ENCODE peak calls at places on chromosome 12, in seven cellular contexts. L, Y, G, E, S, U and F are unnamed samples.

GRCh38 chr12:123519151-123520001 is 14.1 kb downstream of the RILPL1 start:
- DNase-seq in U (no peak), Y (no peak), E (no peak), S (no peak), G (no peak), L (peak; percentile 89), F (no peak)

GRCh38 chr12:76946451-76946850 is 67.6 kb upstream of the CSRP2 start:
- DNase-seq in U (no peak), E (no peak), S (no peak), Y (no peak), L (no peak), G (no peak), F (no peak)

GRCh38 chr12:5921027-5921909 is 23.8 kb downstream of the ANO2 start:
- DNase-seq in E (no peak), Y (no peak), L (no peak), U (no peak), G (no peak), S (no peak), F (no peak)

GRCh38 chr12:117134059-117134458 is 34.8 kb upstream of the TESC start:
- DNase-seq in E (no peak), U (peak; percentile 26), L (no peak), Y (no peak), G (peak; percentile 15), S (no peak), F (peak; percentile 66)

GRCh38 chr12:119202121-119202527 is 23.4 kb downstream of the HSPB8 start:
- DNase-seq in S (no peak), U (no peak), L (no peak), G (no peak), Y (no peak), E (no peak), F (no peak)

GRCh38 chr12:114838480-114838879 is 154.5 kb upstream of the TBX3 start:
- DNase-seq in Y (no peak), L (no peak), G (no peak), U (no peak), S (no peak), E (no peak), F (no peak)

GRCh38 chr12:104627231-104627974 is 170.7 kb downstream of the CHST11 start:
- DNase-seq in G (no peak), U (no peak), S (no peak), Y (no peak), L (no peak), E (no peak), F (no peak)

GRCh38 chr12:55697686-55698085 is 10.0 kb downstream of the ITGA7 start:
- DNase-seq in L (no peak), E (no peak), Y (no peak), S (no peak), G (no peak), U (no peak), F (no peak)

GRCh38 chr12:52027085-52027843 is 20.5 kb downstream of the TAMALIN start:
- DNase-seq in Y (no peak), S (no peak), G (no peak), E (no peak), U (no peak), L (no peak), F (no peak)